ENCODE peak calls at places on chromosome 10, in seven cellular contexts. K, J, Q, P, G, T and S are unnamed samples.
A peak's percentile ranks its signal among the peaks of the same experiment; 100 is the strongest.

GRCh38 chr10:119541046-119541445 is 1.5 kb downstream of the RGS10 start:
- DNase-seq in K (no peak), P (no peak), T (no peak), G (no peak), J (no peak), Q (no peak), S (no peak)

GRCh38 chr10:71716406-71716805 is 3.2 kb downstream of the C10orf105 start:
- DNase-seq in G (no peak), P (no peak), K (no peak), Q (no peak), T (no peak), J (no peak), S (no peak)

GRCh38 chr10:78830062-78830974 is 238.4 kb upstream of the ZMIZ1 start:
- DNase-seq in G (no peak), J (no peak), P (no peak), T (no peak), K (no peak), Q (no peak), S (no peak)

GRCh38 chr10:104255244-104255981 is 721 bp downstream of the GSTO1 start:
- DNase-seq in T (no peak), J (no peak), Q (no peak), K (no peak), P (no peak), G (no peak), S (no peak)

GRCh38 chr10:79268100-79268670 is 79.1 kb upstream of the PPIF start:
- DNase-seq in K (no peak), P (no peak), G (no peak), J (no peak), Q (no peak), T (no peak), S (no peak)

GRCh38 chr10:47061776-47062175 is 150.5 kb downstream of the PTPN20 start:
- DNase-seq in P (no peak), G (no peak), J (no peak), T (no peak), Q (no peak), K (no peak), S (no peak)

GRCh38 chr10:84890701-84891100 is 562.3 kb downstream of the CCSER2 start:
- DNase-seq in P (no peak), Q (no peak), J (no peak), T (no peak), G (no peak), K (no peak), S (no peak)

GRCh38 chr10:60387531-60387930 is 2.1 kb downstream of the ANK3 start:
- DNase-seq in T (no peak), K (no peak), J (no peak), Q (no peak), G (no peak), P (no peak), S (no peak)

GRCh38 chr10:90885176-90885575 is 13.4 kb downstream of the RPP30 start:
- DNase-seq in K (no peak), J (no peak), T (peak; percentile 35), Q (no peak), G (no peak), P (no peak), S (no peak)

GRCh38 chr10:24947304-24948097 is 4.9 kb downstream of the PRTFDC1 start:
- DNase-seq in J (no peak), K (no peak), Q (peak; percentile 12), G (no peak), P (no peak), T (no peak), S (no peak)

GRCh38 chr10:76786673-76787072 is 850.9 kb downstream of the KCNMA1 start:
- DNase-seq in G (no peak), Q (no peak), T (no peak), P (no peak), K (no peak), J (no peak), S (no peak)

GRCh38 chr10:679556-679955 is 9.9 kb downstream of the DIP2C start:
- DNase-seq in T (no peak), Q (no peak), P (no peak), G (no peak), K (no peak), J (no peak), S (no peak)

GRCh38 chr10:132925614-132926013 is 16.8 kb downstream of the CFAP46 start:
- DNase-seq in J (peak; percentile 30), G (no peak), T (no peak), P (no peak), Q (no peak), K (no peak), S (no peak)

GRCh38 chr10:9762966-9763656 is 1254.6 kb upstream of the CELF2 start:
- DNase-seq in J (no peak), P (no peak), T (peak; percentile 88), Q (no peak), G (no peak), K (no peak), S (no peak)

GRCh38 chr10:101561068-101561915 is 26.8 kb downstream of the POLL start:
- DNase-seq in K (no peak), J (no peak), Q (no peak), P (no peak), G (no peak), T (no peak), S (no peak)

GRCh38 chr10:79180619-79181221 is 112.0 kb downstream of the ZMIZ1 start:
- DNase-seq in T (no peak), J (no peak), P (no peak), K (no peak), G (no peak), Q (no peak), S (no peak)

GRCh38 chr10:124482401-124482800 is 20.8 kb downstream of the LHPP start:
- DNase-seq in K (no peak), P (no peak), T (no peak), G (no peak), Q (no peak), J (no peak), S (no peak)

GRCh38 chr10:118995739-118996138 is 33.8 kb upstream of the NANOS1 start:
- DNase-seq in K (no peak), Q (no peak), G (no peak), J (no peak), T (no peak), P (no peak), S (no peak)

GRCh38 chr10:73911553-73912004 is 647 bp downstream of the PLAU start:
- DNase-seq in J (no peak), P (no peak), T (no peak), Q (no peak), K (no peak), G (no peak), S (no peak)

GRCh38 chr10:73908853-73909611 is 1.9 kb upstream of the PLAU start:
- DNase-seq in K (no peak), G (no peak), P (peak; percentile 76), J (peak; percentile 65), T (peak; percentile 89), Q (peak; percentile 43), S (peak; percentile 97)

GRCh38 chr10:73910401-73910763 is 550 bp upstream of the PLAU start:
- DNase-seq in T (no peak), K (no peak), Q (no peak), J (no peak), P (no peak), G (peak; percentile 36), S (no peak)

GRCh38 chr10:73909716-73910115 is 1.2 kb upstream of the PLAU start:
- DNase-seq in Q (no peak), K (no peak), P (no peak), J (no peak), G (no peak), T (no peak), S (no peak)

GRCh38 chr10:73910764-73911552 is at the start of gene PLAU:
- DNase-seq in Q (no peak), G (peak; percentile 43), T (no peak), K (peak; percentile 74), P (peak; percentile 75), J (peak; percentile 80), S (no peak)
- TF ChIP-seq CTCF in Q (no peak), G (no peak), T (no peak), K (no peak), P (no peak), J (no peak), S (no peak)

GRCh38 chr10:68221196-68221595 is 10.7 kb downstream of the ATOH7 start:
- DNase-seq in P (no peak), G (no peak), Q (no peak), T (no peak), J (no peak), K (no peak), S (no peak)

GRCh38 chr10:68218786-68219185 is 13.1 kb downstream of the ATOH7 start:
- DNase-seq in T (no peak), P (no peak), J (no peak), K (no peak), G (no peak), Q (no peak), S (no peak)

GRCh38 chr10:68224810-68225209 is 7.1 kb downstream of the ATOH7 start:
- DNase-seq in J (no peak), G (no peak), T (no peak), P (no peak), Q (no peak), K (no peak), S (no peak)

GRCh38 chr10:68223535-68224165 is 8.3 kb downstream of the ATOH7 start:
- DNase-seq in K (peak; percentile 58), J (no peak), T (no peak), P (no peak), Q (no peak), G (peak; percentile 55), S (no peak)
- TF ChIP-seq CTCF in K (no peak), J (no peak), T (no peak), P (no peak), Q (peak; percentile 23), G (peak; percentile 56), S (peak; percentile 47)

GRCh38 chr10:5014936-5015335 is 11.3 kb upstream of the AKR1C2 start:
- DNase-seq in T (no peak), Q (no peak), K (no peak), J (no peak), P (no peak), G (no peak), S (no peak)
- TF ChIP-seq CTCF in T (no peak), Q (peak; percentile 14), K (no peak), J (peak; percentile 7), P (no peak), G (no peak), S (peak; percentile 29)

GRCh38 chr10:70543911-70544310 is 58.6 kb downstream of the PRF1 start:
- DNase-seq in J (no peak), G (peak; percentile 73), Q (no peak), K (no peak), T (no peak), P (no peak), S (no peak)

GRCh38 chr10:70540789-70541360 is 61.7 kb downstream of the PRF1 start:
- DNase-seq in K (no peak), T (no peak), G (no peak), P (no peak), J (no peak), Q (no peak), S (no peak)

GRCh38 chr10:70541738-70542564 is 60.6 kb downstream of the PRF1 start:
- DNase-seq in P (no peak), J (no peak), Q (no peak), T (no peak), G (no peak), K (no peak), S (no peak)

GRCh38 chr10:70544431-70545340 is 57.9 kb downstream of the PRF1 start:
- DNase-seq in T (no peak), P (no peak), Q (no peak), G (no peak), J (no peak), K (no peak), S (no peak)

DNA sequence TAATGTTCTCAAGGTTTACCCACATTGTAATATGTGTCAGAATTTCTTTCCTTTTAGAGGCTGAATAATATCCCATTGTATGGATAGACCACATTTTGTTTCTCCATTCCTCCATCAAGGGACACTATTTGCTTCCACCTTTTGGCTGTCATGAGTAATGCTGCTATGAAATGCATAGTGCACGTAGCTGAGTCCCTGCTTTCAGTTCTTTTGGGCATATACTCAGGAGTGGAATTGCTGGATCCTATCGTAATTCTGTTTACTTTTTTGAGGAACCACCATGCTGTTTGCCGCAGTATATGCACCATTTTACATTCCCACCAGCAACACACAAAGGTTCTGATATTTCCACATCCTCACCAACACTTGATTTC is 60.0 kb downstream of the PRF1 start:
- DNase-seq in Q (no peak), K (no peak), P (no peak), T (no peak), J (no peak), G (no peak), S (no peak)
- TF ChIP-seq CTCF in Q (no peak), K (no peak), P (peak; percentile 6), T (peak; percentile 33), J (no peak), G (peak; percentile 17), S (peak; percentile 49)